ENCODE peak calls at places on chromosomes 4 and X, in four cellular contexts. O is HEK293T, H is GM12878, J is HepG2. X is an unnamed sample.

GRCh38 chr4:57020467-57021101 is 41.9 kb downstream of the POLR2B start:
- DNase-seq in O (no peak), H (no peak), J (no peak), X (no peak)

GRCh38 chrX:13180807-13181206 is 136.4 kb upstream of the FAM9C start:
- DNase-seq in O (no peak), H (no peak), J (no peak), X (no peak)

GRCh38 chrX:45068555-45068954 is 132.1 kb downstream of the DIPK2B start:
- DNase-seq in O (no peak), H (no peak), J (no peak), X (no peak)

GRCh38 chr4:99077177-99077576 is 11.4 kb downstream of the ADH5 start:
- DNase-seq in O (no peak), H (no peak), J (no peak), X (no peak)

GRCh38 chrX:48937065-48937907 is 18.5 kb upstream of the PIM2 start:
- DNase-seq in O (no peak), H (peak; percentile 79), J (no peak), X (peak; percentile 79)

GRCh38 chr4:4289055-4289454 is 899 bp downstream of the LYAR start:
- DNase-seq in O (no peak), H (no peak), J (no peak), X (no peak)

GRCh38 chrX:48695524-48695875 is 1.0 kb upstream of the SUV39H1 start:
- DNase-seq in O (no peak), H (no peak), J (no peak), X (no peak)

GRCh38 chr4:56728512-56728911 is 47.4 kb upstream of the HOPX start:
- DNase-seq in O (peak; percentile 24), H (no peak), J (no peak), X (no peak)

GRCh38 chr4:136219592-136220125 is 1312.6 kb downstream of the PCDH18 start:
- DNase-seq in O (no peak), H (no peak), J (no peak), X (no peak)

DNA sequence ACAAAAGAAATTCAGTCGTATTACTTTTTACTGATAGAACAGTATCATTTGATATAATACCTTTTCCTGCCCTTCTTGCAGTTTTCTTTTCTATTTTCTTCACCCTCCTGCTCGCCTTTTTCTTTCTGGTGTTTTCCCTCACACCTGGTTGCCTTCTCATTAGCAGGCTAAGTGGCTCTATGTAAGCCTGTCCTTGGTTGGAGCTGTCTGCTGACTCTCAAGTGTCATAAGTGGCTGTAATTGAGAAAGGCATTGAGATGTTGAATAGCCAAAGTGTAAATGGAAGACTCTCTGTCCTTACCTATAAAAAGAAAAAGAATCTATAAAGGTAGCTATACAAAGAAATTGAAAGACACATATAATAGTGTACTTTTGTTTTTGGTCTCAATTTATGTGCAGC is 180.7 kb downstream of the ADGRL3 start:
- DNase-seq in O (no peak), H (no peak), J (no peak), X (no peak)
- TF ChIP-seq TARDBP in O (no peak), H (no peak), J (no peak), X (no peak)

GRCh38 chr4:112807999-112808398 is 171.1 kb downstream of the LARP7 start:
- DNase-seq in O (no peak), H (no peak), J (no peak), X (no peak)
- TF ChIP-seq TARDBP in O (no peak), H (no peak), J (no peak), X (no peak)

GRCh38 chrX:124717537-124717936 is 371.2 kb downstream of the SH2D1A start:
- DNase-seq in O (no peak), H (no peak), J (no peak), X (no peak)

GRCh38 chrX:124720532-124720931 is 374.2 kb downstream of the SH2D1A start:
- DNase-seq in O (no peak), H (no peak), J (no peak), X (no peak)

DNA sequence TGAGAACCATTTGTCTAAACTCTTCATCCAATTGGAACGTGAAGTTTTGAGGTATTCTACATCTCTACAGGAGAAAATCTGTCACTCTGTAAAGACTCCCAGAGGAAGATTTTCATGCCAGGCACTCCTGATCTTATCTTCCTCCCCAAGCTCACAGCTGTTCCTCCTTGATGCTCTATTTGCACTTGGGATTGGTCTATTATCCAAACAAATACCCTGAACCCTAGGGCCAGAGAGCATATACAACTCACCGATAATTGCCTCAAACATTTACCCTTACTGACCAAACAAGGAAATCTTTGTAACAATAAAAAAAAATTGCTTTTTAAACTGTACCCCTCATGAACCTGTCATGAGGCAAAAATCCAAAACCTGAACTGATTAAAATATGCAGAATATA is 372.7 kb downstream of the SH2D1A start:
- DNase-seq in O (no peak), H (no peak), J (peak; percentile 31), X (no peak)
- TF ChIP-seq TARDBP in O (no peak), H (no peak), J (no peak), X (no peak)

DNA sequence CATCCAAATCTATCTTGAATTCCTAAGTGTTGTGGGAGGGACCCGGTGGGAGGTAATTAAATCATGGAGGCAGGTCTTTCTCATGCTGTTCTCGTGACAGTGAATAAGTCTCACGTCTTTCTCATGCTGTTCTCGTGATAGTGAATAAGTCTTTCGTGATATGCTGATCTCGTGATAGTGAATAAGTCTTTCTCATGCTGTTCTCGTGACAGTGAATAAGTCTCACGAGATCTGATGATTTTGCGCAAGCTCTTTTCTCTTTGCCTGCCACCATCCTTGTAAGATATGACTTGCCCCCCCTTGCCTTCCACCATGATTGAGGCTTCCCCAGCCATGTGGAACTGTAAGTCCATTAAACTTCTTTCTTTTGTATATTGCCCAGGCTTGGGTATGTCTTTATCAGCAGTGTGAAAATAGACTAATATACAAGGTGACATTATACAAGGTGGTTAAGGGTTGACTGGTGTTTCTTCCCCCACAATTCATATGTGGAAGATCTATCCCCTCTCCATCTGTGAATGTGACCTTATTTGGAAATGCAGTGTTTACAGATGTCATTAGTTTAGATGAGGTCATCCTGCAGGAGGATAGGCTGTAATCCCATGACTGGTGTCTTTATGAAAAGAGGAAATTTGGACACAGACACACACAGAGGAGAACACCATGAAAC is 27.6 kb downstream of the ARSD start:
- DNase-seq in O (no peak), H (no peak), J (peak; percentile 23), X (no peak)
- TF ChIP-seq TARDBP in O (no peak), H (no peak), J (no peak), X (no peak)

GRCh38 chrX:110287605-110288004 is 30.3 kb downstream of the AMMECR1 start:
- DNase-seq in O (no peak), H (no peak), J (no peak), X (no peak)
- TF ChIP-seq TARDBP in O (no peak), H (no peak), J (no peak), X (no peak)

GRCh38 chr4:81257841-81258240 is 42.8 kb upstream of the PRKG2 start:
- DNase-seq in O (no peak), H (no peak), J (no peak), X (no peak)
- TF ChIP-seq TARDBP in O (no peak), H (no peak), J (no peak), X (no peak)

GRCh38 chr4:86004030-86004429 is 355.8 kb downstream of the MAPK10 start:
- DNase-seq in O (no peak), H (no peak), J (no peak), X (no peak)
- TF ChIP-seq TARDBP in O (no peak), H (no peak), J (no peak), X (no peak)

GRCh38 chrX:148310402-148311200 is 189.8 kb upstream of the AFF2 start:
- DNase-seq in O (no peak), H (peak; percentile 15), J (no peak), X (no peak)
- TF ChIP-seq TARDBP in O (no peak), H (no peak), J (no peak), X (no peak)

GRCh38 chr4:7800996-7801395 is 138.7 kb downstream of the AFAP1 start:
- DNase-seq in O (no peak), H (no peak), J (no peak), X (no peak)

GRCh38 chr4:7800410-7800809 is 139.3 kb downstream of the AFAP1 start:
- DNase-seq in O (no peak), H (no peak), J (no peak), X (no peak)

GRCh38 chr4:7803992-7804758 is 135.5 kb downstream of the AFAP1 start:
- DNase-seq in O (peak; percentile 86), H (no peak), J (peak; percentile 62), X (peak; percentile 82)

GRCh38 chr4:7803371-7803770 is 136.3 kb downstream of the AFAP1 start:
- DNase-seq in O (no peak), H (no peak), J (no peak), X (no peak)

GRCh38 chr4:7802093-7802726 is 137.5 kb downstream of the AFAP1 start:
- DNase-seq in O (peak; percentile 84), H (no peak), J (peak; percentile 67), X (peak; percentile 90)
- TF ChIP-seq TARDBP in O (no peak), H (no peak), J (no peak), X (no peak)

DNA sequence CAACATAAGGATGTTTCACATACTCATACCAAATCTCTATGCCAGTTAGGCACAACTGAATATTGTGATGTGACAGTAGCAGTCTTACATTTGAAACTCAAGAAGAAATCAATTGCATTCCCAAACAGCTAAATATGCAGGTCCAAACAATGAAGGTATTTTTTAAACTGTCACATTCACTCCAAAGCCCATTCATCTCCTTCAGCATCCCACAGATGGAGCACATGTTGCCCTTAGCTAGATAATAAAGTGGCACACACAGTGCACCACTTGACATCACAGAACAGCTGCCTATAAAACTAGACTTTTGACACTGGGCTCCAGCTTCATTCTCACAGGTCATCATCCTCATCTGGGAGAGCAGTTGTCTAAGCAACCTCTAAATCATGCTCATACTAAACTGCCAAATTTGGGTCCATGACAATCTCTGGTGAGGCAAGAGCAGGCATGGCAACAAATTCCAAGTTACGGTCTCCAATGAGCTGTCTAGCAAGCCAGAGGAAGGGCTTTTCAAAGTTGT is 26.2 kb upstream of the ARHGEF6 start:
- DNase-seq in O (no peak), H (no peak), J (no peak), X (no peak)
- TF ChIP-seq TARDBP in O (no peak), H (no peak), J (no peak), X (no peak)

X was measured in K562.